ENCODE peak calls at places on chromosomes 4 and X, in eight cellular contexts. J is IMR-90; O is HCT116; B is CD4-positive, alpha-beta T cell; U is hepatocyte; P is mammary epithelial cell; X is ovary; L is CD8-positive, alpha-beta T cell. F is an unnamed sample. For H3K27me3, the result is how much of the 10 kb centered on the place peaks cover.

GRCh38 chr4:128191115-128191897 is 96.3 kb downstream of the PGRMC2 start:
- DNase-seq in J (peak), O (peak), B (peak), U (peak), P (peak), X (peak), L (peak), F (peak)

GRCh38 chr4:127311371-127311770 is 321.4 kb upstream of the INTU start:
- DNase-seq in J (no peak), O (no peak), B (no peak), U (no peak), P (no peak), X (no peak), L (no peak), F (no peak)

GRCh38 chrX:19593684-19594083 is 78.4 kb upstream of the MAP3K15 start:
- DNase-seq in J (peak), O (peak), B (no peak), U (peak), P (no peak), X (no peak), L (no peak), F (no peak)

GRCh38 chr4:61500883-61501282 is 300.8 kb downstream of the ADGRL3 start:
- DNase-seq in J (no peak), O (no peak), B (no peak), U (no peak), P (peak), X (no peak), L (no peak), F (no peak)

GRCh38 chr4:52979020-52979419 is 116.9 kb downstream of the RASL11B start:
- DNase-seq in J (no peak), O (peak), B (no peak), U (no peak), P (no peak), X (no peak), L (no peak), F (no peak)

GRCh38 chrX:129754266-129755024 is 15.7 kb downstream of the XPNPEP2 start:
- DNase-seq in J (no peak), O (no peak), B (no peak), U (no peak), P (no peak), X (no peak), L (no peak), F (peak)

GRCh38 chr4:81814909-81815539 is 343.3 kb upstream of the RASGEF1B start:
- DNase-seq in J (no peak), O (no peak), B (no peak), U (no peak), P (no peak), X (no peak), L (no peak), F (no peak)

GRCh38 chr4:139816856-139817255 is 151.2 kb downstream of the MGST2 start:
- DNase-seq in J (no peak), O (no peak), B (no peak), U (no peak), P (no peak), X (no peak), L (no peak), F (no peak)

GRCh38 chrX:124573458-124573857 is 227.1 kb downstream of the SH2D1A start:
- DNase-seq in J (no peak), O (no peak), B (no peak), U (no peak), P (peak), X (no peak), L (no peak), F (no peak)

DNA sequence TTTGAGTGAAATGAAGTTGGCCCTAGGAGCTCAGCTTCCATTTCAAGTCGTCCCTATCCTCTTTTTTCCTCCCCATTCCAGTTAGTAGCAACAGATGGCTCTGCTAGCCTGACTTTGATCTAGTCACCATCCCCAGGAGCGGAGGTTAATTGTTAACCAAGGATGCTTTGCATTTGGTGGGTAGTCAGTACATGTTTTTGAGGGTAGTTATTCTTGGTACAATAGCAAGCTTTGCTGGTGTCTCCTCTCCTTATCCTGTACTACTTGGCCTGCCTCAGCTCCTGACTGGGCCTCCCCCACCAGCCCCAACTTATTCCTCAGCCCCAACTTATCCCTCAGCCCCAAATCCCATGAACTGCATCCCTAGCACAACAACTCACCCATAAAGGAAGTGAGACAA is 14.8 kb upstream of the RTL5 start:
- DNase-seq in J (no peak), O (no peak), B (no peak), U (no peak), P (no peak), X (no peak), L (no peak), F (no peak)
- H3K27me3 ChIP-seq in J (under half), O (under half), B (under half), U (under half), P (under half), X (under half), L (under half), F (under half)

DNA sequence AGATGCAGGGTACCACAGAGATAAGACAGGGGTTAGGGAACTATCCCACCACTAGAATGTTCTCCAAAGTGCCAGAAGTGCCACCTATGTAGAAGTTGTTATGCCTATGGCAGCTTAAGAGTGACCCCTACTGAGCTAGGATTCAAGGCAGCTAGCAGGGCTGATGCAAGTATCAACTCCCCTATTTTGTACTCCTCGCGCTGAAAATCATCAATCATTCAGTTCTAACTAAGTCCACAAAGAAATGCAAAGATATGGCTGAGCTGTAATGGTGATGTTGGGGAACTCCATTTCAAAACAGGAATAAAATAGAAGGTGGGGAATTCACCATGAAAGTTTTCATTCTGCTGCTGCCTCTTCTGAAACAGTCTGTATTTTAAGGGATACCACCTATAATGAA is 13.8 kb downstream of the ACSL4 start:
- DNase-seq in J (no peak), O (no peak), B (no peak), U (no peak), P (no peak), X (no peak), L (no peak), F (no peak)
- TF ChIP-seq CTCF in J (no peak), O (no peak), B (no peak), U (no peak), P (no peak), X (no peak), L (no peak), F (peak)

GRCh38 chrX:2697306-2697705 is 6.2 kb downstream of the CD99 start:
- DNase-seq in J (no peak), O (no peak), B (no peak), U (no peak), P (peak), X (no peak), L (no peak), F (no peak)
- H3K27me3 ChIP-seq in J (under half), O (under half), B (under half), U (under half), P (under half), X (under half), L (under half), F (under half)

DNA sequence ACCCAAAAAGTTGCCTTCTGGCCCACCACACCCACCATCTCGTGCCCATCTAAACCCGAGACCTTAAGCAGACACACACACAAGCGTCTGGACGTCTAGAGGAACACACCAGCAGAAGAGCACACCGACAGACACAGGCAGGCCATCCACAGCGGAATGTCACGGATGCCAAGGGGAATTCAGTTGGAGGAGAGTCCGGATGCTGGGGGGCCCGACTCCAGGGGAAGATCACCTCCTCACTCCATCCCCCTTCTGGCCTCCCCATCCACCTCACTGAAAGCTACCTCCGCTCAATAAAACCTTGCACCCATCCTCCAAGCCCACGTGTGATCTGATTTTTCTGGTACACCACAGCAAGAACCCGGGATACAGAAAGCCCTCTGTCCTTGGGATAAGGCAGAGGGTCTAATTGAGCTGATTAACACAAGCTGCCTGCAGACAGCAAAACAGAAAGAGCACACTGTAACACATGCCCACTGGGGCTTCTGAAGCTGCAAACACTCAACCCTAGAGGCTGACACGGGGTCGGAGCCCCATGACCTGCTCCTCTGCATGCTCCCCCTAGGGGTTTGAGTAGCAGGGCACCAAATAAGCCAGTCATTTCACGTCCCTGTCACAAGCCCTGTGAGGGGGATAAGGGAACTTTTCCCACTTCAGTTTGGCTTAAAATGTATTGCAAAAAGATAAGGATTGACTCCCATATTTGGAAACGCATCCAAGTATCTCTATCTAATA is 339.6 kb upstream of the PCDH10 start:
- DNase-seq in J (no peak), O (no peak), B (no peak), U (no peak), P (no peak), X (no peak), L (no peak), F (peak)
- TF ChIP-seq CTCF in J (no peak), O (peak), B (no peak), U (no peak), P (no peak), X (no peak), L (no peak), F (peak)

DNA sequence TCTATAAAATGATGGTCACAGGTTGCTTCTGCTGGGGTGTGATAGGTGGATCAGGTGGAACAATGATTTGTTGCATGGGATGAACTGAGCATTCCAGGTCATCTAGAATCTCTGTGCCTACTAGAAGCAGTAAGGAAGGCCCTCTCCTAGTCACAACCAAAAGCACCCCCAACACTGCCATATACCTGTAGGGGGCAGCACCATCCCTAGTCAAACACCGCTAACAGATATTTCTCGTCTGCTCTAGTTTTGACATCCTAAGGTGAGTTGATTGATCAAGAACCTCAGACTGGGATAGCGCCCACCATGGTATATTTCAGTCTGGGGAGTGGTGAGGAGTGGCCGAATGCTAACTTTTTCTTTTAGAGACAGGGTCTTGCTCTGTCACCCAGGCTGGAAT is 160.2 kb downstream of the NHS start:
- DNase-seq in J (peak), O (peak), B (no peak), U (peak), P (peak), X (no peak), L (no peak), F (peak)
- H3K27me3 ChIP-seq in J (under half), O (under half), B (under half), U (under half), P (under half), X (under half), L (under half), F (under half)

GRCh38 chr4:111807556-111807955 is 337.7 kb upstream of the FAM241A start:
- DNase-seq in J (no peak), O (no peak), B (no peak), U (no peak), P (no peak), X (no peak), L (no peak), F (no peak)

GRCh38 chr4:111802191-111802590 is 343.1 kb upstream of the FAM241A start:
- DNase-seq in J (no peak), O (no peak), B (no peak), U (no peak), P (peak), X (no peak), L (no peak), F (no peak)

GRCh38 chr4:111811661-111812060 is 333.6 kb upstream of the FAM241A start:
- DNase-seq in J (no peak), O (no peak), B (no peak), U (no peak), P (no peak), X (no peak), L (no peak), F (no peak)

GRCh38 chr4:111808174-111808573 is 337.1 kb upstream of the FAM241A start:
- DNase-seq in J (no peak), O (no peak), B (no peak), U (no peak), P (no peak), X (no peak), L (no peak), F (no peak)

DNA sequence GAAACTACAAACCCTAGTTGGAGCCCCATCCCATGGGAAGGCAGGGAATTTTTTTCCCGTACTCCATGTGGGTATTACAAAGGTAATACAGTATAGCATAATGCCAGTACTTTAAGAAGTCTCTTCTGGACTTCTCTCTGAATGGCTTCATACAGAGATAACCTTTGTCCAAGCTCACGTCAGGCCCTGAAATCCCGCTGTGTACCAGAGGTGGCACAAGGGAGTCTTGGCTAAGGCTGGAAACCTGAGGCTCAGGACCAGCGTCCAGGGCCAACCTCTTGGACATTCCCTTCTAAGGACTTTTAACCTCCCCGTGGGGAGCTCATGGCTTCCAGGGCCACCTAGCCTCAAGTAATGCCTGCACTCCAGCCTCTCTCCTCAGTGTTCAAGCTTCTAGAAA is 338.9 kb upstream of the FAM241A start:
- DNase-seq in J (no peak), O (peak), B (no peak), U (peak), P (no peak), X (no peak), L (no peak), F (peak)
- TF ChIP-seq CTCF in J (no peak), O (peak), B (no peak), U (no peak), P (peak), X (no peak), L (no peak), F (peak)

GRCh38 chr4:56657128-56657527 is 24.0 kb downstream of the HOPX start:
- DNase-seq in J (no peak), O (no peak), B (no peak), U (no peak), P (peak), X (no peak), L (no peak), F (no peak)
- H3K27me3 ChIP-seq in J (under half), O (under half), B (under half), U (half or more), P (under half), X (under half), L (under half), F (half or more)